ENCODE peak calls at places on chromosomes 1 and 21, in four cellular contexts. K is spleen, G is A673, W is GM06990. X is an unnamed sample.

GRCh38 chr1:76492752-76493420 is 374.4 kb upstream of the ST6GALNAC5 start:
- DNase-seq in W (no peak), K (no peak), G (no peak), X (no peak)

GRCh38 chr21:46052703-46053651 is 44.9 kb upstream of the COL6A2 start:
- DNase-seq in G (no peak), W (no peak), K (no peak), X (peak; percentile 33)

GRCh38 chr1:21818661-21819060 is 6.6 kb downstream of the LDLRAD2 start:
- DNase-seq in K (peak; percentile 76), W (no peak), G (peak; percentile 43), X (peak; percentile 12)

GRCh38 chr1:22643381-22643780 is at the start of gene C1QC:
- DNase-seq in K (no peak), G (no peak), W (no peak), X (no peak)

GRCh38 chr1:223076382-223076781 is 66.7 kb downstream of the TLR5 start:
- DNase-seq in K (no peak), G (no peak), W (no peak), X (no peak)

GRCh38 chr1:16617778-16618580 is 4.6 kb upstream of the NBPF1 start:
- DNase-seq in W (no peak), G (no peak), K (no peak), X (no peak)

GRCh38 chr1:204984499-204984898 is 58.5 kb upstream of the CNTN2 start:
- DNase-seq in W (no peak), G (no peak), K (peak; percentile 8), X (no peak)

GRCh38 chr21:16945580-16945979 is 567.3 kb upstream of the CXADR start:
- DNase-seq in G (no peak), K (no peak), W (no peak), X (no peak)

GRCh38 chr1:203322480-203323179 is 17.3 kb downstream of the BTG2 start:
- DNase-seq in K (no peak), G (no peak), W (no peak), X (no peak)

GRCh38 chr1:93676424-93676823 is 5.2 kb downstream of the BCAR3 start:
- DNase-seq in W (no peak), G (no peak), K (no peak), X (no peak)

GRCh38 chr21:45869121-45870007 is 112.2 kb upstream of the COL6A1 start:
- DNase-seq in G (no peak), W (no peak), K (peak; percentile 67), X (no peak)

GRCh38 chr21:36966846-36967657 is 583 bp upstream of the HLCS start:
- DNase-seq in K (peak; percentile 90), W (no peak), G (peak; percentile 86), X (no peak)

GRCh38 chr1:246198141-246198820 is 308.8 kb downstream of the SMYD3 start:
- DNase-seq in W (no peak), K (no peak), G (peak; percentile 22), X (no peak)

GRCh38 chr21:33434770-33435360 is 31.7 kb downstream of the IFNGR2 start:
- DNase-seq in G (no peak), K (no peak), W (peak; percentile 77), X (no peak)

GRCh38 chr21:45607021-45607921 is 36.3 kb upstream of the PCBP3 start:
- DNase-seq in K (no peak), G (peak; percentile 46), W (no peak), X (no peak)

GRCh38 chr1:202854787-202855186 is 34.2 kb downstream of the RABIF start:
- DNase-seq in K (no peak), W (no peak), G (no peak), X (no peak)

GRCh38 chr1:29793653-29794348 is 557.5 kb downstream of the PTPRU start:
- DNase-seq in W (no peak), G (no peak), K (no peak), X (no peak)

GRCh38 chr1:150695561-150695960 is 1.4 kb downstream of the GOLPH3L start:
- DNase-seq in W (no peak), K (no peak), G (no peak), X (no peak)

GRCh38 chr1:245156736-245157505 is 2.1 kb downstream of the KIF26B start:
- DNase-seq in W (no peak), G (no peak), K (no peak), X (no peak)

GRCh38 chr21:46091631-46092025 is 6.3 kb upstream of the COL6A2 start:
- DNase-seq in W (no peak), G (no peak), K (no peak), X (no peak)

GRCh38 chr1:34740161-34740875 is 14.5 kb upstream of the GJB5 start:
- DNase-seq in K (no peak), G (no peak), W (no peak), X (no peak)

GRCh38 chr1:34744851-34745250 is 10.0 kb upstream of the GJB5 start:
- DNase-seq in G (no peak), K (no peak), W (no peak), X (no peak)

GRCh38 chr1:34743775-34744174 is 11.1 kb upstream of the GJB5 start:
- DNase-seq in G (no peak), W (no peak), K (no peak), X (no peak)

GRCh38 chr1:34745666-34746065 is 9.2 kb upstream of the GJB5 start:
- DNase-seq in K (no peak), W (no peak), G (no peak), X (no peak)

DNA sequence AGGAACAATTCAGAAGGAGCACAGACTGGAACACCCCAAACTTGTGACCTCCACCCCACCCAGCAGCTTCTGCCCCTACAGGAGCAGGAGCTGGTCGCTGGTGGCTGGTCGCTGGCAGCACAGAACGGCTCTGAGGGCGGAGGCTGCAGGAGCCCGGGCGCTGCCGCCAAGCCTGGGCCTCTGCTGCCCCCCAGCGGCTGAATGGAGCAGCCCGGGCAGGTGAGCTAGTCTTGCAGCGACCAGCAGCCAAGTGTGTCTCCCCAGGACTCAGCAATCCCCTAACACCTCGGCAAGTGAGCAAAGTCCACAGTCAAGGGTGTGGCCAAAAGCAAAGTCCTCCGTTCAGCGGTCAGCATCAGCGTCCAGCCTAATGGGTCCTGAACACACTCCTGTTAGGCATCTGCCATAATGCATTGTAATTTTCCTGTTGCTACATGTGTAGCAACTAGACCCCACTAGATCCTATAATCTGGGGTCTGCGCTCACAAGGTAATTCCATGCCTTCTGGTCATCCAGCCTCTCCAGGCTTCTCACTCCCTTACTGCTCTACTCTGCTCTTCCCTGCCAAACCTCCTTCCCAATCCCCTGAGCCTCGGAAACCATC is 12.1 kb upstream of the GJB5 start:
- DNase-seq in W (peak; percentile 75), K (peak; percentile 92), G (peak; percentile 78), X (peak; percentile 59)
- TF ChIP-seq CTCF in W (peak; percentile 99), K (peak; percentile 92), G (peak; percentile 96), X (peak; percentile 96)

GRCh38 chr1:208029381-208030319 is 118.7 kb upstream of the CD34 start:
- DNase-seq in K (no peak), G (no peak), W (no peak), X (no peak)
- H3K36me3 ChIP-seq in K (peaks cover 22% of the 10 kb centered on the region), G (no peaks in the 10 kb centered on the region), W (no peaks in the 10 kb centered on the region), X (no peaks in the 10 kb centered on the region)

GRCh38 chr1:174414205-174414604 is 33.6 kb upstream of the GPR52 start:
- DNase-seq in G (no peak), W (no peak), K (no peak), X (no peak)

GRCh38 chr1:174407705-174408104 is 40.1 kb upstream of the GPR52 start:
- DNase-seq in G (no peak), W (no peak), K (no peak), X (no peak)

GRCh38 chr1:174417921-174418320 is 29.8 kb upstream of the GPR52 start:
- DNase-seq in G (no peak), W (no peak), K (no peak), X (no peak)

GRCh38 chr1:174408142-174408541 is 39.6 kb upstream of the GPR52 start:
- DNase-seq in W (no peak), G (no peak), K (no peak), X (no peak)

GRCh38 chr1:174413632-174414031 is 34.1 kb upstream of the GPR52 start:
- DNase-seq in G (peak; percentile 10), W (no peak), K (no peak), X (no peak)
- TF ChIP-seq CTCF in G (peak; percentile 44), W (peak; percentile 24), K (no peak), X (peak; percentile 33)

GRCh38 chr1:155709391-155709790 is 20.5 kb downstream of the DAP3 start:
- DNase-seq in W (no peak), K (no peak), G (no peak), X (no peak)

DNA sequence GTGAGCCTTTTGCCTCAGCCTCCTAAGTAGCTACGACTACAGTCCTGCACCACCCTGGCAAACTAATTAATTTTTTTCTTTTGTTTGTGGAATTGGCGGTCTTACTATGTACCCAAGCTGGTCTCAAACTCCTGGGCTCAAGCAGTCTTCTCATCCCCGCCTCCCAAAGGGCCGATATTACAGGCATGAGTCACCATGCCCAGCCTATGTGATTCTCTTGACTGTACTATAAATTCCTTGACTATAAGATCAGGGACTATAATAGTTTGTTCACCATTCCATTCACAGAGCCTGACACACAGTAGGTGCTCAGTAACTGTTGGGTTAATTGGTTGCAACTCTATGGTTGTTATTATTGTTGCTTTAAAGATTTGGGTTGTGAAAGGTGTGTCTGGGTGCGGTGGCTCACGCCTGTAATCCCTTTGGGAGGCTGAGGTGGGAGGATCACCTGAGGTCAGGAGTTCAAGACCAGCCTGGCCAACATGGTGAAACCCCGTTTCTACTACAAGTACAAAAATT is 17.3 kb downstream of the DAP3 start:
- DNase-seq in W (no peak), K (no peak), G (no peak), X (peak; percentile 24)
- H3K36me3 ChIP-seq in W (peaks cover 1% of the 10 kb centered on the region), K (peaks cover 15% of the 10 kb centered on the region), G (peaks cover 15% of the 10 kb centered on the region), X (peaks cover under 1% of the 10 kb centered on the region)

GRCh38 chr1:218164930-218165686 is 120.0 kb upstream of the RRP15 start:
- DNase-seq in W (peak; percentile 19), G (peak; percentile 14), K (peak; percentile 65), X (no peak)
- TF ChIP-seq CTCF in W (no peak), G (no peak), K (no peak), X (no peak)

DNA sequence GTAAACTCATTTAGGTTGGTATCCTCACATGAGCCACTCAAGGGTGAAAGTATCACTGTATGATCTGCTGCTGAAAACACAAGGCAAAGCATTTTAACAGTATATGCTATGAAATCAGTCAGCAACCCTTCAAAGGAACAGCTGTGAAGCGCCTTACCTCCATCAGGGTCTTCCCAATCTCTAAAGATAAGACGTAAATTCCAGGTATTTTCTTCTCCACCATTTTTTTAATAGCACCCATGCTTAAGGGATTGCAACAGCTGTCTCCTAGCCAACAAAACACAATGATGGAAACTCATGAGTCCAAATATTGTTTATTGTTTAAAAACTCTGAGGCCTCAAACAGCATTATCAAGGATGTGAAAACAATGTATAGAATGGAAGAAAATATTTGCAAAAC is 4.8 kb downstream of the PPT1 start:
- DNase-seq in G (no peak), K (no peak), W (no peak), X (no peak)
- H3K36me3 ChIP-seq in G (peaks cover 37% of the 10 kb centered on the region), K (peaks cover 53% of the 10 kb centered on the region), W (no peaks in the 10 kb centered on the region), X (peaks cover 30% of the 10 kb centered on the region)

GRCh38 chr1:237851209-237851845 is 39.4 kb downstream of the ZP4 start:
- DNase-seq in G (peak; percentile 65), W (no peak), K (no peak), X (no peak)
- TF ChIP-seq CTCF in G (peak; percentile 71), W (peak; percentile 51), K (peak; percentile 33), X (peak; percentile 34)

X was measured in HCT116.